ENCODE peak calls at places on chromosomes 2 and 18, in four cellular contexts. E is MM.1S, O is tibial artery, C is cardiac muscle cell. N is an unnamed sample.

GRCh38 chr18:45054595-45054994 is 373.9 kb downstream of the SETBP1 start:
- DNase-seq in O (no peak), E (no peak), C (no peak), N (no peak)

GRCh38 chr2:27771202-27771547 is 344 bp upstream of the MRPL33 start:
- DNase-seq in O (no peak), C (no peak), E (no peak), N (no peak)

GRCh38 chr2:134539946-134540345 is 178.9 kb downstream of the TMEM163 start:
- DNase-seq in E (no peak), C (no peak), O (no peak), N (no peak)

GRCh38 chr2:226413498-226414130 is 386.0 kb downstream of the IRS1 start:
- DNase-seq in C (no peak), E (no peak), O (no peak), N (no peak)

GRCh38 chr2:69490486-69490885 is 53.3 kb upstream of the NFU1 start:
- DNase-seq in E (peak), O (no peak), C (no peak), N (peak)

GRCh38 chr2:47401789-47402554 is 984 bp upstream of the MSH2 start:
- DNase-seq in C (no peak), E (no peak), O (no peak), N (no peak)

GRCh38 chr2:44555700-44556099 is 194.0 kb downstream of the CAMKMT start:
- DNase-seq in E (no peak), C (no peak), O (no peak), N (no peak)

GRCh38 chr18:34222396-34223163 is 2.1 kb downstream of the NOL4 start:
- DNase-seq in E (peak), C (no peak), O (no peak), N (peak)

GRCh38 chr2:79162801-79163200 is 3.2 kb upstream of the REG3A start:
- DNase-seq in O (no peak), E (no peak), C (no peak), N (no peak)

GRCh38 chr2:201116959-201117734 is 1.2 kb downstream of the CFLAR start:
- DNase-seq in O (peak), E (peak), C (peak), N (peak)

GRCh38 chr2:151946856-151947523 is 118.8 kb upstream of the ARL5A start:
- DNase-seq in C (peak), E (peak), O (peak), N (peak)

GRCh38 chr2:85754313-85755095 is 713 bp downstream of the ATOH8 start:
- DNase-seq in E (peak), O (peak), C (peak), N (peak)

GRCh38 chr2:148751907-148752306 is 107.4 kb downstream of the EPC2 start:
- DNase-seq in C (no peak), E (no peak), O (no peak), N (no peak)

GRCh38 chr2:148752977-148753376 is 108.4 kb downstream of the EPC2 start:
- DNase-seq in E (no peak), O (no peak), C (no peak), N (no peak)

GRCh38 chr2:148756292-148756975 is 111.9 kb downstream of the EPC2 start:
- DNase-seq in E (no peak), C (peak), O (no peak), N (no peak)

GRCh38 chr2:148754864-148755263 is 110.3 kb downstream of the EPC2 start:
- DNase-seq in O (no peak), C (no peak), E (no peak), N (no peak)
- H3K4me3 ChIP-seq in O (no peak), C (no peak), E (no peak), N (no peak)

DNA sequence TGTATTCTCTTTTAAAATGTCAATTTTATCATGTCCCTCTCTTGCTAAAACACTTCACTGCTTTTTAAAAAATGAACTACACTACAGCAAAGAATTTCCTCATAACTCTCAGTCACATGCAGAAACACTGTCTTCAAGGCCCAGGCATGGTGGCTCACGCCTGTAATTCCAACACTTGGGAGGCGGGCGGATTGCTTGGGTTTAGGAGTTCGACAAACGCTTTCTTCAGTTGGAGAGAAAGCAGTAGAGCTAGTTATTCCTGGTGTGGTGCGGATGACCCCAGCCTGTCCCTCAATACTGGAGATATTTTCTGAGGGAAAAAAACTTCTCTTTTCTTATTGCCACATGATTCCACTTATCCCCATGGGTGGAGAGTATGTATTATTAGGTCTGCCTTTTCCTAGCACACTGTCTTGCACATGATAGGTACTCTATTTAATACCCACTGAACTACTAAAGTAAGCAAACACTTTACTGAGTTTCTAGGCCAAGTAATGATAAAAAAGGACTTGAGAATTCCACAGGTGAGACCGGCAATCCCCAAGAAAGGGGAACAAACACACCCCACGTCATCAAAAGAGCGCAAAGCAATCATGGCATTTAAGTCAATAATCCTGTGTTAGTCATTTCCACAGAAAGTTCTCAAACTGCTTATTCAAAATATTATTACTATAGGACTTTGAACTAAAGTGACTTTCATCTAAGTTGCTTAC is 77.1 kb downstream of the SPIRE1 start:
- DNase-seq in C (no peak), O (no peak), E (no peak), N (no peak)
- TF ChIP-seq CTCF in C (no peak), O (no peak), E (no peak), N (no peak)

GRCh38 chr2:185471441-185471840 is 267.2 kb upstream of the FSIP2 start:
- DNase-seq in O (no peak), C (no peak), E (no peak), N (no peak)
- H3K4me3 ChIP-seq in O (no peak), C (no peak), E (no peak), N (no peak)

GRCh38 chr2:23294238-23294637 is 90.7 kb upstream of the KLHL29 start:
- DNase-seq in C (no peak), O (no peak), E (no peak), N (no peak)
- TF ChIP-seq CTCF in C (no peak), O (no peak), E (no peak), N (no peak)

DNA sequence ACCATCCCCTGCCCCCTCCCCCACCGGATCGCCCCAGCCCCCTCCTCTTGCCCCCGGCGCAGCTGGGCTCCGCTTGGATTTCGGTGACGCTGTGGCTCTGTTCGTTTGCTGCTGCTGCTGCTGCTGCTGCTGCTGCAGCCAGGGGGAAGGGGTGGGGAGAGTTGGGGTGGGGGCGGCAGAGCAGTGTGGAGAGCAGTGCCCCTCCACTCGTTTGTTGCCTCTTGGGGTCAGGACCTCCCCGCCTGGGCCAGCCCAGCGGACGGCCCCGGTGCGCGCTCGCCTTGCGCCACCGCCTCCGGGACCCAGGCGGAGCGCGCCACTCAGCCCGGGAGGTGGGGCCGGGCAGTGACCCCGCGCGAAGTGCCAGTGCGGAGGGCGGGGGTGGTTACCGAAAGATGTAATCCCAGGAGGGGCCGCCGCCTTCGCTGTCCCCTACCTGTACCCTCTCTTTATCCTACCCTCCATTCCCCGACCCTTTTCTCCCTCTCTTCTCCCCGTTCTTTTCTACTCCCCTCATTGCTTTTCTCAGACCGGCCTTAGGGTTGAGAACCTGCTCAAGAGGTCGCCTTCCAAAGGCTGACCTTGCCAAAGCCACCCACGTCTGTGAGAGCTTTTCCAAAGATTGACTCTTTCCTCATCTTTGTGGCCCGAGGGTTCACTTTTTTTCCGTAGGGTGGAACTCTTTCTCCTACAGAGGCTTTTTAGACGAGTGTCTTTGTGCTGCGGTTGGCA is 187.6 kb upstream of the FANCL start:
- DNase-seq in O (no peak), C (peak), E (no peak), N (peak)
- H3K4me3 ChIP-seq in O (no peak), C (peak), E (no peak), N (no peak)

DNA sequence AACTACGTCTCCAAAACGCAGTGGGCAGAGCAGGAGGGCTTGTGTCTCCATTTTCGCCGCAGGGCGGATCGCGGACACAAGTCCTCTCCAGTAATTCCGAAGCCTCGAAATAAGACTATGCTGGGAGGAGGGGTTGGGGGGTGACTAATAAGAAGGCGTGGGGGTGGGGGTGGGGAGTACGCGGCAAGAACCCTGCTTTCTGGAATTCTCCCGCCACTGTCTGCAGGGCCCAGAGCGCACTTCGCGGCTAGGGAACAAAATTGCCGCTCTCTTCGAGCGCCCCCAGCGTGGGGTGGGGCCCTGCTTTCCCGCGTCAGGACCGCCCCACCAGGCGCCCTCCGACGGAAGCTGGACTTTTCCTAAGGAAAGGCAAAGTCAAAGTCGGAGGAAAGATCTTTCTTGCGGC is 12.0 kb downstream of the NR4A2 start:
- DNase-seq in C (peak), E (no peak), O (peak), N (no peak)
- TF ChIP-seq CTCF in C (no peak), E (no peak), O (no peak), N (no peak)

DNA sequence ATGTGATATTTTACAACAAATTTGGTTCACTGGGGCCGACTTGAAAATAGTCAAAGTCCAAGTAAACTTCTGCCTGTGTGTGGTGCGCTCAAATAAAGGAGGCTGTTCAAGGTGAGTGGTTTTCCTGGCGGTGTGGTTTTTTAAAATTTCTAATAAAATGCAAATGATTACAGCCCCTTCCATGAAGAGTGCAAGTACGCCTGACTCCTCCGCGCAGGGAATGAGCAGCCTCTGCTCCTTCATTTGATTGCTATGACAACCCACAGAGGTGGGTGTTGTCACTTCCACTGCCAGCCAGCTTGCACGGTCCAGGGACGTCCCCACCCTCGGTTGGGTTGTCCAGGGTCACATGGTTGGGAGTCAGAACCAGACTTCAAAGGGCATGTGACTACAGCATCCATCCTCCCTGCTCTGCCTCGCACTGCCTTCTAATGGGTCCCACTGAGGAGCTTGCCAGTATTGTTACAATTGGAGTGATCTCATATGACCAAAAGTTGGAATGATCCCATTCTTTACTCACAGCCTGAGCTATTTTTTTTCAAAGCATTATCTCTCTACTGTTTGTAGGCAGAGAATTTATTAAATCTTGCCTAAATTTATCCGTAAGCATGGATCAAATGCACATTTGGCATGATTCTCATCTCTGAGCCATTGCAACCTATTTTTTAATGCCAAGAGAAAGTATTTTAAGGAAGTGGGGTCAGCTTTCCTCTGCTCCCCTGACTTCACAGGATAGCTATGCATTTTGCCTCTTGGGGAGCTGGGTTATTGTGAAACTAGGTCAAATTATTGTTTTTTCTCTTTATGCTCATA is 121.3 kb downstream of the AGAP1 start:
- DNase-seq in O (peak), C (peak), E (no peak), N (no peak)
- H3K4me3 ChIP-seq in O (no peak), C (no peak), E (no peak), N (no peak)